ENCODE peak calls at places on chromosomes 1 and 21, in five cellular contexts. One of them, this sample, is unnamed.

GRCh38 chr1:34266127-34266951 is 89.6 kb downstream of the C1orf94 start:
- DNase-seq in left ventricle myocardium inferior: no peak
- DNase-seq in CD8-positive, alpha-beta T cell: no peak
- DNase-seq in heart right ventricle: no peak
- DNase-seq in psoas muscle: no peak
- DNase-seq in this sample: no peak

GRCh38 chr1:46657775-46658174 is 10.4 kb downstream of the ATPAF1 start:
- DNase-seq in psoas muscle: no peak
- DNase-seq in heart right ventricle: no peak
- DNase-seq in CD8-positive, alpha-beta T cell: no peak
- DNase-seq in left ventricle myocardium inferior: no peak
- DNase-seq in this sample: no peak

GRCh38 chr1:111236379-111236778 is 8.9 kb downstream of the CHI3L2 start:
- DNase-seq in CD8-positive, alpha-beta T cell: no peak
- DNase-seq in psoas muscle: no peak
- DNase-seq in heart right ventricle: no peak
- DNase-seq in left ventricle myocardium inferior: no peak
- DNase-seq in this sample: no peak

GRCh38 chr1:90335566-90335965 is 340.7 kb downstream of the ZNF326 start:
- DNase-seq in psoas muscle: no peak
- DNase-seq in CD8-positive, alpha-beta T cell: no peak
- DNase-seq in left ventricle myocardium inferior: no peak
- DNase-seq in heart right ventricle: no peak
- DNase-seq in this sample: no peak

GRCh38 chr1:114015075-114015474 is 35.8 kb downstream of the OLFML3 start:
- DNase-seq in heart right ventricle: no peak
- DNase-seq in CD8-positive, alpha-beta T cell: no peak
- DNase-seq in left ventricle myocardium inferior: no peak
- DNase-seq in psoas muscle: no peak
- DNase-seq in this sample: no peak

GRCh38 chr1:24111264-24111997 is 504 bp downstream of the MYOM3 start:
- DNase-seq in left ventricle myocardium inferior: peak; percentile 43
- DNase-seq in heart right ventricle: peak; percentile 46
- DNase-seq in CD8-positive, alpha-beta T cell: no peak
- DNase-seq in psoas muscle: peak; percentile 78
- DNase-seq in this sample: no peak

GRCh38 chr1:77557053-77557452 is 125.4 kb downstream of the ZZZ3 start:
- DNase-seq in CD8-positive, alpha-beta T cell: no peak
- DNase-seq in heart right ventricle: no peak
- DNase-seq in left ventricle myocardium inferior: no peak
- DNase-seq in psoas muscle: no peak
- DNase-seq in this sample: no peak

GRCh38 chr1:21139601-21140000 is 37.1 kb downstream of the EIF4G3 start:
- DNase-seq in psoas muscle: peak; percentile 62
- DNase-seq in left ventricle myocardium inferior: peak; percentile 56
- DNase-seq in heart right ventricle: peak; percentile 64
- DNase-seq in CD8-positive, alpha-beta T cell: no peak
- DNase-seq in this sample: no peak

GRCh38 chr1:110196917-110197782 is 13.0 kb upstream of the KCNC4 start:
- DNase-seq in heart right ventricle: no peak
- DNase-seq in left ventricle myocardium inferior: no peak
- DNase-seq in CD8-positive, alpha-beta T cell: peak; percentile 61
- DNase-seq in psoas muscle: no peak
- DNase-seq in this sample: peak; percentile 37

GRCh38 chr1:12040457-12041051 is 21.3 kb downstream of the MIIP start:
- DNase-seq in psoas muscle: no peak
- DNase-seq in CD8-positive, alpha-beta T cell: no peak
- DNase-seq in heart right ventricle: no peak
- DNase-seq in left ventricle myocardium inferior: no peak
- DNase-seq in this sample: no peak

GRCh38 chr1:16617101-16617727 is 3.9 kb upstream of the NBPF1 start:
- DNase-seq in CD8-positive, alpha-beta T cell: no peak
- DNase-seq in psoas muscle: peak; percentile 51
- DNase-seq in heart right ventricle: peak; percentile 10
- DNase-seq in left ventricle myocardium inferior: no peak
- DNase-seq in this sample: peak; percentile 33

GRCh38 chr1:171852273-171852672 is 11.0 kb downstream of the DNM3 start:
- DNase-seq in left ventricle myocardium inferior: no peak
- DNase-seq in heart right ventricle: no peak
- DNase-seq in CD8-positive, alpha-beta T cell: no peak
- DNase-seq in psoas muscle: no peak
- DNase-seq in this sample: no peak

GRCh38 chr1:176539018-176539417 is 76.0 kb downstream of the PAPPA2 start:
- DNase-seq in CD8-positive, alpha-beta T cell: no peak
- DNase-seq in left ventricle myocardium inferior: no peak
- DNase-seq in heart right ventricle: no peak
- DNase-seq in psoas muscle: no peak
- DNase-seq in this sample: no peak

GRCh38 chr1:6501414-6501813 is 9.9 kb upstream of the PLEKHG5 start:
- DNase-seq in CD8-positive, alpha-beta T cell: no peak
- DNase-seq in psoas muscle: no peak
- DNase-seq in heart right ventricle: no peak
- DNase-seq in left ventricle myocardium inferior: no peak
- DNase-seq in this sample: no peak

GRCh38 chr1:35454616-35455015 is 102.6 kb downstream of the KIAA0319L start:
- DNase-seq in psoas muscle: no peak
- DNase-seq in heart right ventricle: no peak
- DNase-seq in left ventricle myocardium inferior: no peak
- DNase-seq in CD8-positive, alpha-beta T cell: no peak
- DNase-seq in this sample: no peak

GRCh38 chr1:195030793-195031192 is 1577.4 kb downstream of the KCNT2 start:
- DNase-seq in psoas muscle: no peak
- DNase-seq in heart right ventricle: no peak
- DNase-seq in left ventricle myocardium inferior: no peak
- DNase-seq in CD8-positive, alpha-beta T cell: no peak
- DNase-seq in this sample: no peak

GRCh38 chr21:44051462-44051941 is 39.4 kb downstream of the TRAPPC10 start:
- DNase-seq in psoas muscle: peak; percentile 71
- DNase-seq in heart right ventricle: peak; percentile 51
- DNase-seq in left ventricle myocardium inferior: peak; percentile 52
- DNase-seq in CD8-positive, alpha-beta T cell: peak; percentile 25
- DNase-seq in this sample: no peak

GRCh38 chr1:53642607-53643006 is 96.4 kb downstream of the GLIS1 start:
- DNase-seq in psoas muscle: no peak
- DNase-seq in left ventricle myocardium inferior: no peak
- DNase-seq in CD8-positive, alpha-beta T cell: no peak
- DNase-seq in heart right ventricle: no peak
- DNase-seq in this sample: peak; percentile 17

GRCh38 chr21:33300701-33301631 is 23.8 kb upstream of the IFNAR1 start:
- DNase-seq in CD8-positive, alpha-beta T cell: no peak
- DNase-seq in psoas muscle: no peak
- DNase-seq in left ventricle myocardium inferior: no peak
- DNase-seq in heart right ventricle: no peak
- DNase-seq in this sample: no peak

GRCh38 chr1:64687725-64688285 is 57.1 kb upstream of the RAVER2 start:
- DNase-seq in CD8-positive, alpha-beta T cell: no peak
- DNase-seq in left ventricle myocardium inferior: no peak
- DNase-seq in heart right ventricle: no peak
- DNase-seq in psoas muscle: peak; percentile 48
- DNase-seq in this sample: peak; percentile 38

GRCh38 chr1:15288173-15288926 is 41.3 kb downstream of the FHAD1 start:
- DNase-seq in heart right ventricle: no peak
- DNase-seq in CD8-positive, alpha-beta T cell: no peak
- DNase-seq in left ventricle myocardium inferior: no peak
- DNase-seq in psoas muscle: no peak
- DNase-seq in this sample: no peak

GRCh38 chr1:67834246-67834877 is 1.1 kb upstream of the GNG12 start:
- DNase-seq in left ventricle myocardium inferior: no peak
- DNase-seq in CD8-positive, alpha-beta T cell: no peak
- DNase-seq in psoas muscle: no peak
- DNase-seq in heart right ventricle: no peak
- DNase-seq in this sample: no peak

GRCh38 chr21:41931041-41931451 is 22.8 kb downstream of the C2CD2 start:
- DNase-seq in left ventricle myocardium inferior: no peak
- DNase-seq in CD8-positive, alpha-beta T cell: no peak
- DNase-seq in psoas muscle: no peak
- DNase-seq in heart right ventricle: no peak
- DNase-seq in this sample: no peak

GRCh38 chr1:31036749-31037500 is 28.6 kb downstream of the PUM1 start:
- DNase-seq in left ventricle myocardium inferior: no peak
- DNase-seq in CD8-positive, alpha-beta T cell: no peak
- DNase-seq in heart right ventricle: no peak
- DNase-seq in psoas muscle: no peak
- DNase-seq in this sample: no peak

GRCh38 chr1:31032266-31032665 is 33.3 kb downstream of the PUM1 start:
- DNase-seq in heart right ventricle: no peak
- DNase-seq in CD8-positive, alpha-beta T cell: no peak
- DNase-seq in left ventricle myocardium inferior: no peak
- DNase-seq in psoas muscle: no peak
- DNase-seq in this sample: no peak

GRCh38 chr1:31031330-31032143 is 34.0 kb downstream of the PUM1 start:
- DNase-seq in heart right ventricle: no peak
- DNase-seq in CD8-positive, alpha-beta T cell: no peak
- DNase-seq in psoas muscle: no peak
- DNase-seq in left ventricle myocardium inferior: no peak
- DNase-seq in this sample: no peak

GRCh38 chr1:31029031-31029430 is 36.5 kb downstream of the PUM1 start:
- DNase-seq in left ventricle myocardium inferior: no peak
- DNase-seq in CD8-positive, alpha-beta T cell: no peak
- DNase-seq in psoas muscle: no peak
- DNase-seq in heart right ventricle: no peak
- DNase-seq in this sample: no peak

DNA sequence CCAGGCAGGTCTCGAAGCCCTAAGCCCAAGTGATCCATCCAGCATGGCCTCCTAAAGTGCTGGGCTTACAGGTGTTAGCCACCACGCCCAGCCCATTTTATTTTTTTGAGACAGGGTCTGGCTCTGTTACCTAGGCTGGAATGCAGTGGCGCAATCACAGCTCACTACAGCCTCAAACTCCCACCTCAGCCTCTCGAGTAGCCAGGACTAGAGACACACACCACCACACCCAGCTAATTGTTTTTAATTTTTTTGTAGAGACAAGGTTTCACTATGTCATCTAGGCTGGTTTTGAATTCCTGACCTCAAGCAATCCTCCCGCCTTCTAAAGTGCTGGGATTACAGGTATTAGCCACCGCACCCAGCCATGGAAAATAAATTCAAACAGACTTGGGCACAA is 31.9 kb downstream of the PUM1 start:
- DNase-seq in CD8-positive, alpha-beta T cell: no peak
- DNase-seq in heart right ventricle: no peak
- DNase-seq in left ventricle myocardium inferior: no peak
- DNase-seq in psoas muscle: no peak
- DNase-seq in this sample: no peak
- H3K4me1 ChIP-seq in CD8-positive, alpha-beta T cell: peaks cover 14% of the 10 kb centered on the region
- H3K4me1 ChIP-seq in heart right ventricle: peaks cover 64% of the 10 kb centered on the region
- H3K4me1 ChIP-seq in left ventricle myocardium inferior: peaks cover 85% of the 10 kb centered on the region
- H3K4me1 ChIP-seq in psoas muscle: peaks cover 58% of the 10 kb centered on the region
- H3K4me1 ChIP-seq in this sample: peaks cover 67% of the 10 kb centered on the region

GRCh38 chr21:35428489-35428888 is 379.4 kb upstream of the RUNX1 start:
- DNase-seq in heart right ventricle: peak; percentile 58
- DNase-seq in left ventricle myocardium inferior: peak; percentile 32
- DNase-seq in psoas muscle: peak; percentile 55
- DNase-seq in CD8-positive, alpha-beta T cell: peak; percentile 74
- DNase-seq in this sample: no peak

GRCh38 chr21:35430260-35430659 is 381.2 kb upstream of the RUNX1 start:
- DNase-seq in left ventricle myocardium inferior: no peak
- DNase-seq in CD8-positive, alpha-beta T cell: no peak
- DNase-seq in heart right ventricle: no peak
- DNase-seq in psoas muscle: no peak
- DNase-seq in this sample: no peak

GRCh38 chr21:35427320-35428040 is 378.4 kb upstream of the RUNX1 start:
- DNase-seq in CD8-positive, alpha-beta T cell: no peak
- DNase-seq in psoas muscle: no peak
- DNase-seq in left ventricle myocardium inferior: peak; percentile 24
- DNase-seq in heart right ventricle: peak; percentile 18
- DNase-seq in this sample: no peak

GRCh38 chr21:35428041-35428400 is 378.9 kb upstream of the RUNX1 start:
- DNase-seq in heart right ventricle: no peak
- DNase-seq in CD8-positive, alpha-beta T cell: no peak
- DNase-seq in left ventricle myocardium inferior: no peak
- DNase-seq in psoas muscle: no peak
- DNase-seq in this sample: no peak

DNA sequence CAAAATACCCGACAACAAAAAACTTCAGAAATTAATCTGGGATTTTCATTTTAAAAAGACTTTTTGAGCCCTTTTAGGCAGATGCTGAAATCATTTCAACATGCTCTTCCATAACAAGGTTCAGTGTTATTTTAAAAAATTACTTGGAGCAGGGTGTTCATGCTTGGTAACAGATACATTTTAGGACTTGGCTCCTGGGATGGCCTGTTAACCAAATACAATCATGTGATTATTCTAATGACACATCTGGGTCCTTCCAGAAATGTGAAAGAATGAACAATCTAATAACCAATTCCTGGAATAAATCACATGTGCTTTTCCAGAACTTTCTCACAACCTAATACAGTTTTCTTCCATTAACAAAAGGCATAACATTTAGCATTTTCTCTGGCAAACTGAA is 379.8 kb upstream of the RUNX1 start:
- DNase-seq in psoas muscle: no peak
- DNase-seq in heart right ventricle: no peak
- DNase-seq in CD8-positive, alpha-beta T cell: no peak
- DNase-seq in left ventricle myocardium inferior: no peak
- DNase-seq in this sample: no peak
- TF ChIP-seq CTCF in psoas muscle: no peak
- TF ChIP-seq CTCF in heart right ventricle: no peak
- TF ChIP-seq CTCF in CD8-positive, alpha-beta T cell: no peak
- TF ChIP-seq CTCF in left ventricle myocardium inferior: no peak
- TF ChIP-seq CTCF in this sample: no peak

GRCh38 chr1:206690516-206690915 is 5.8 kb downstream of the MAPKAPK2 start:
- DNase-seq in CD8-positive, alpha-beta T cell: no peak
- DNase-seq in heart right ventricle: peak; percentile 73
- DNase-seq in psoas muscle: peak; percentile 86
- DNase-seq in left ventricle myocardium inferior: peak; percentile 74
- DNase-seq in this sample: peak; percentile 71
- H3K4me1 ChIP-seq in CD8-positive, alpha-beta T cell: peaks cover 32% of the 10 kb centered on the region
- H3K4me1 ChIP-seq in heart right ventricle: peaks cover 92% of the 10 kb centered on the region
- H3K4me1 ChIP-seq in psoas muscle: peaks cover 92% of the 10 kb centered on the region
- H3K4me1 ChIP-seq in left ventricle myocardium inferior: peaks cover 100% of the 10 kb centered on the region
- H3K4me1 ChIP-seq in this sample: peaks cover 83% of the 10 kb centered on the region

DNA sequence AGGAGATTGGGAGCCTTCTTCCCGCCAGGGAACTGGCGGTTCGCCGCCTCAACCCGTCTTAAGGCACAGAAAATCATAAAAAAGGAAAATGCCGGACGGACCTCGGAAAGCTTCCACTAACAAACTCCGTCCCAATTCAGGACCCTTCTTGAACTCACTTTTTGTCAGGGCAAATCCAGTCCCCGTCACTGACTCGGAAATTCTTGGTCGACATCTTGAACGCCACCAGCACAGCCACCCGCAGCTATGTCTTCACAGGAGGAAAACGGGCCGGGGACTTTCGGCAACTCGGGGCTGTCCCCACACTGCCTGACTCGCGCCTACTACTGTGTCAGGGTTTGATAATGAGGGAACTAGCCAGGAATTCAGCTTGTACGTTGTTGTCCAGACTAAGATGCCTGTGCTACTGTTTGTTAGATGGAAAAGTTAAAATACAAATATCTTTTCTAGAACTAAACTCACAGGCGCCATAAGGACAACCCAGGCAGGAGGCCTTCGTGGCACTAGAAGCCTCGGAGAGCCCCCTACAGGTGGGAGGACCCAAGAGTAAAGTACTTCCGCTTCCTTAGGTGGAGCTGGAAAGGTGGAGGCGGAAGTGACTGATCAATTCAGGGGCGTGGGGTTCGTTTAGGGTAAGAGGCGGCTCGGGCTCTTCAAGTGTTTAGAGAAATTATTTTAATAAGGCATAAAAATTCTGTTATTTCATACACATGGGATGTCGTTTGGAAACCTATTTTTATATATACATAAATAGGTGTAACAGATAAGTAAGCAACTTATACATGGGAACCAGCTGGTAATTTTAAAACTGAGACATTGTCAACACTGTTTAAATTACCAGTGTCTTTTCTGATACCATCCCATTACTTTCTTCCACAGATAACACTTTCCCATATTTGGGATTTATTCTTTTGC is at the start of gene ZRANB2:
- DNase-seq in CD8-positive, alpha-beta T cell: peak; percentile 94
- DNase-seq in left ventricle myocardium inferior: peak; percentile 89
- DNase-seq in psoas muscle: peak; percentile 94
- DNase-seq in heart right ventricle: peak; percentile 94
- DNase-seq in this sample: peak; percentile 90
- TF ChIP-seq CTCF in CD8-positive, alpha-beta T cell: peak; percentile 33
- TF ChIP-seq CTCF in left ventricle myocardium inferior: peak; percentile 72
- TF ChIP-seq CTCF in psoas muscle: peak; percentile 75
- TF ChIP-seq CTCF in heart right ventricle: peak; percentile 65
- TF ChIP-seq CTCF in this sample: no peak

This sample was measured in stomach.